ENCODE peak calls at places on chromosomes 13 and 19, in nine cellular contexts. W is GM04504; D is DMS53; O is A172; Q is HAP-1; H is LHCN-M2; Z is iPS-NIHi11; B is effector CD4-positive, alpha-beta T cell; C is stimulated activated CD8-positive, alpha-beta memory T cell treated with anti-CD3 and anti-CD28 coated beads, Interleukin-4, amount 100 ng/mL, for 1 hour. Y is an unnamed sample.
A peak's percentile ranks its signal among the peaks of the same experiment; 100 is the strongest.

GRCh38 chr13:32883501-32883900 is 132.7 kb upstream of the KL start:
- DNase-seq in H (no peak), C (no peak), B (no peak), Q (peak; percentile 87), D (no peak), W (no peak), Z (no peak), O (peak; percentile 31), Y (peak; percentile 53)

GRCh38 chr13:108003626-108004025 is 211.7 kb downstream of the LIG4 start:
- DNase-seq in H (no peak), O (no peak), W (no peak), Z (no peak), Q (peak; percentile 66), B (no peak), D (no peak), C (no peak), Y (no peak)

GRCh38 chr13:49625392-49626137 is 2.7 kb upstream of the ARL11 start:
- DNase-seq in H (no peak), B (no peak), Z (no peak), C (no peak), W (no peak), O (no peak), Q (no peak), D (no peak), Y (peak; percentile 52)

GRCh38 chr19:41537789-41538188 is 38.2 kb upstream of the CEACAM21 start:
- DNase-seq in C (no peak), O (peak; percentile 10), Q (no peak), D (peak; percentile 44), H (peak; percentile 8), Z (no peak), B (no peak), W (no peak), Y (no peak)

GRCh38 chr13:46469064-46469463 is 82.0 kb upstream of the RUBCNL start:
- DNase-seq in Q (peak; percentile 91), D (no peak), C (no peak), B (no peak), H (peak; percentile 57), Z (no peak), O (peak; percentile 59), W (peak; percentile 66), Y (peak; percentile 69)

GRCh38 chr13:99932912-99933311 is 38.7 kb downstream of the ZIC5 start:
- DNase-seq in W (no peak), O (no peak), C (no peak), H (no peak), B (no peak), D (no peak), Q (no peak), Z (no peak), Y (no peak)

GRCh38 chr13:30796132-30796832 is 60.9 kb downstream of the ALOX5AP start:
- DNase-seq in H (peak; percentile 93), B (no peak), W (no peak), D (no peak), C (no peak), Q (no peak), Z (no peak), O (peak; percentile 88), Y (peak; percentile 95)

GRCh38 chr19:8238251-8238650 is 29.1 kb downstream of the CERS4 start:
- DNase-seq in O (no peak), D (no peak), Q (no peak), B (no peak), C (no peak), Z (peak; percentile 15), W (no peak), H (no peak), Y (no peak)

GRCh38 chr13:92429231-92429630 is 797.4 kb upstream of the GPC6 start:
- DNase-seq in O (no peak), Q (no peak), B (no peak), H (no peak), Z (no peak), W (no peak), C (no peak), D (no peak), Y (no peak)

GRCh38 chr13:71524245-71525002 is 342.6 kb downstream of the DACH1 start:
- DNase-seq in Q (no peak), Z (no peak), O (no peak), D (no peak), B (no peak), C (no peak), W (no peak), H (no peak), Y (no peak)

GRCh38 chr19:48540110-48540509 is 11.9 kb upstream of the SULT2B1 start:
- DNase-seq in Q (no peak), O (no peak), W (no peak), C (no peak), Z (no peak), B (no peak), H (no peak), D (peak; percentile 75), Y (no peak)

GRCh38 chr19:3966051-3967017 is 4.6 kb downstream of the DAPK3 start:
- DNase-seq in D (peak; percentile 91), B (no peak), Q (no peak), W (no peak), Z (no peak), H (no peak), C (no peak), O (no peak), Y (no peak)

GRCh38 chr13:57631607-57632275 is at the start of gene PCDH17:
- DNase-seq in C (no peak), B (no peak), O (no peak), H (no peak), Z (peak; percentile 39), W (no peak), Q (peak; percentile 66), D (peak; percentile 59), Y (peak; percentile 61)

GRCh38 chr19:14544047-14544446 is 14.7 kb downstream of the TECR start:
- DNase-seq in Z (no peak), W (no peak), C (no peak), H (no peak), Q (no peak), D (no peak), O (no peak), B (no peak), Y (peak; percentile 24)

GRCh38 chr13:36355632-36356031 is 9.4 kb upstream of the SPART start:
- DNase-seq in C (no peak), W (no peak), H (no peak), Z (no peak), B (no peak), O (no peak), D (no peak), Q (no peak), Y (no peak)

GRCh38 chr13:66612983-66613382 is 617.2 kb downstream of the PCDH9 start:
- DNase-seq in W (no peak), D (no peak), B (no peak), Z (no peak), C (no peak), Q (peak; percentile 56), O (no peak), H (no peak), Y (no peak)

GRCh38 chr13:110841846-110842245 is 73.0 kb downstream of the ANKRD10 start:
- DNase-seq in C (no peak), H (peak; percentile 43), O (peak; percentile 45), Z (no peak), Q (no peak), D (no peak), B (no peak), W (no peak), Y (peak; percentile 95)

GRCh38 chr13:79898996-79899395 is 418.0 kb downstream of the NDFIP2 start:
- DNase-seq in D (no peak), C (no peak), O (no peak), Z (no peak), W (no peak), B (no peak), Q (no peak), H (no peak), Y (peak; percentile 8)

GRCh38 chr19:33905473-33905936 is 108.8 kb downstream of the KCTD15 start:
- DNase-seq in Z (peak; percentile 39), D (no peak), W (no peak), O (no peak), B (no peak), Q (no peak), H (no peak), C (no peak), Y (peak; percentile 3)

GRCh38 chr19:38496603-38497487 is 63.4 kb downstream of the RYR1 start:
- DNase-seq in C (no peak), B (no peak), Q (no peak), D (no peak), Z (no peak), H (no peak), O (no peak), W (no peak), Y (no peak)

GRCh38 chr13:35789335-35790166 is 313.1 kb upstream of the MAB21L1 start:
- DNase-seq in D (peak; percentile 66), Z (peak; percentile 35), H (peak; percentile 23), O (peak; percentile 15), B (no peak), Q (peak; percentile 67), C (no peak), W (no peak), Y (peak; percentile 34)